ENCODE peak calls at places on chromosomes 1 and 21, in nine cellular contexts. K is HCT116, V is upper lobe of left lung, Z is body of pancreas, J is GM12878, M is gastrocnemius medialis, O is right lobe of liver, T is K562, G is heart left ventricle. P is an unnamed sample.

GRCh38 chr1:165894591-165894990 is 67.2 kb downstream of the UCK2 start:
- ATAC-seq in K (no peak), V (no peak), Z (no peak), J (no peak), M (no peak), O (no peak), T (no peak), G (no peak), P (no peak)

GRCh38 chr1:33045814-33046213 is 9.1 kb upstream of the AK2 start:
- ATAC-seq in K (no peak), V (no peak), Z (no peak), J (no peak), M (no peak), O (peak), T (peak), G (no peak), P (no peak)

GRCh38 chr1:50750021-50750619 is 209.9 kb downstream of the FAF1 start:
- ATAC-seq in K (peak), V (no peak), Z (no peak), J (peak), M (no peak), O (no peak), T (peak), G (no peak), P (no peak)

GRCh38 chr1:8429549-8430105 is 111.7 kb downstream of the SLC45A1 start:
- ATAC-seq in K (no peak), V (no peak), Z (no peak), J (no peak), M (no peak), O (no peak), T (no peak), G (no peak), P (no peak)

GRCh38 chr21:17371470-17371869 is 141.4 kb upstream of the CXADR start:
- ATAC-seq in K (no peak), V (no peak), Z (no peak), J (no peak), M (no peak), O (no peak), T (no peak), G (no peak), P (no peak)

GRCh38 chr1:25616080-25616931 is at the start of gene MAN1C1:
- ATAC-seq in K (peak), V (peak), Z (peak), J (peak), M (peak), O (peak), T (peak), G (peak), P (peak)

GRCh38 chr1:150051089-150051373 is 16.5 kb upstream of the VPS45 start:
- ATAC-seq in K (no peak), V (no peak), Z (no peak), J (no peak), M (no peak), O (peak), T (no peak), G (no peak), P (no peak)

GRCh38 chr1:119141020-119141424 is 569 bp upstream of the WARS2 start:
- ATAC-seq in K (peak), V (no peak), Z (no peak), J (peak), M (no peak), O (no peak), T (peak), G (no peak), P (no peak)

GRCh38 chr1:181778630-181779285 is 282.8 kb downstream of the ZNF648 start:
- ATAC-seq in K (no peak), V (peak), Z (peak), J (no peak), M (no peak), O (no peak), T (no peak), G (no peak), P (no peak)

GRCh38 chr1:87826639-87827345 is 498.1 kb downstream of the LMO4 start:
- ATAC-seq in K (no peak), V (peak), Z (peak), J (peak), M (peak), O (peak), T (peak), G (peak), P (peak)

DNA sequence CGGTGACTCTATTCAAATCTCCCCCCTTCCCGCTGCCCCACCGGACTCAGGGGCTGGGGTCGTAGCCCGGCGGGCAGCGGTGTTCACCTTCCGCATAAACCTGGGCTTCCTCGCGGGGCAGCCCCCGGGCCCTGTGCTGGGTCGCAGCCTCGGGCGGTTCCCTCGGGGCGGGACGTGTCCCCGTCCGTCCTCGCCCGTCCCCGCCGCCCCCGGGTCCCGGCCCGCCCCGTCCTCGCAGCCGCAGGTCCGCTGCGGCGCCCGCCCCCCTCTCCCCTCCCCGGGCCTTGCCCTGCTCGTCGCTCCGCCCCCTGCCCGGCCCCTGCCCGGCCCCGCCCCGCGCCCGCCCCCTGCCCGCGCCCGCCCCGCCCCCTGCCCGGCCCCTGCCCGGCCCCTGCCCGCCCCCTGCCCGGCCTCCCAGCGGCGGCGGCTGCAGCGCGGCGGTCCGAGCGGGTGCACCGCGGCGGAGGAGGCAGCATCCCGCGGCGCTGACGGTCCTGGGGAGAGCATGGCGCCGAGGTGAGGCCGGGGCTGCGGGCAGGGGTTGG is at the start of gene COL18A1:
- ATAC-seq in K (peak), V (no peak), Z (peak), J (no peak), M (peak), O (peak), T (peak), G (peak), P (peak)
- TF ChIP-seq POLR2A in K (no peak), V (no peak), Z (peak), J (no peak), M (no peak), O (no peak), T (no peak), G (no peak), P (no peak)

DNA sequence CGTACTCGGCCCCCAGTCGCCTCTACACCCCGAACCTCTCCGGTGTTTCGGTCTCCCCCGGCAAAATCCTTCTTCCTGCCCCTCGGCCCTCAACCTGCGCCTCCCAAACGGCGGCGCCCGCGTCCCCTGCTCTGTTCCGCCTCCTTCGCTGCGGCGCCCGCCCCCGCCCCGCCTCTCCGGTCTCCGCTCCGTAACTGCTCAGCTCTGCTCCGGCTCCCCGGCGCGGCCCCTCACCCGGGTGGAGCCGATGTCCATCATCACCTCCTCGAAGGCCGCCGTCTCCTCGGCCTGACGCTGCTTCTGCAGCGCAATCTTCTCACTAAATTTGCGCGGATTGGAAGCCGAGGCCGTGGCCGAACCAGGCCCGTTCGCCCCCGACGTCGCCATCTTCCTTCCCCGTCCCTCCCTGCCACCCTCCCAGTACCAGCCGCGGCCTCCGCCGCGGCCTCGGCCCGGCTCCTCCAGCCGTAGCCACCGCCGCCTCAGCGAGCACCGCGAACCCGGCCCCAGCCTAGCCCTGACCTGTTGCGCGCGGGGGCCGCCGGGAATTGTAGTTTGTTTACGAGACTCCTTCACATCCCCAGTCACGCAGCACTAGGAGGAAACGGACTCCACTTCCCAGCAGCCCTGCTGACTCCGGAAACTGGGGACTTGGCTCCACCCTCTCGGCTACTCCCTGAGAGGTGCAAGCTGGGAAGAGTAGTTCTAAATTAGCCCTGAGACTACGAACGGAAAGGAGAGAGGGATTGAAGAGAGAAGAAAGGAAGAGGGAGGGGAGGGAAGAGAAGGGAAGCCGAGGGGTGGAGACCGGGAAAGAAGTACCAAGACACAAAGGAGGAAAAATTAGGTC is at the start of gene CRTC2:
- ATAC-seq in K (peak), V (peak), Z (peak), J (peak), M (peak), O (peak), T (peak), G (peak), P (peak)
- TF ChIP-seq POLR2A in K (no peak), V (peak), Z (peak), J (peak), M (peak), O (peak), T (peak), G (no peak), P (peak)

DNA sequence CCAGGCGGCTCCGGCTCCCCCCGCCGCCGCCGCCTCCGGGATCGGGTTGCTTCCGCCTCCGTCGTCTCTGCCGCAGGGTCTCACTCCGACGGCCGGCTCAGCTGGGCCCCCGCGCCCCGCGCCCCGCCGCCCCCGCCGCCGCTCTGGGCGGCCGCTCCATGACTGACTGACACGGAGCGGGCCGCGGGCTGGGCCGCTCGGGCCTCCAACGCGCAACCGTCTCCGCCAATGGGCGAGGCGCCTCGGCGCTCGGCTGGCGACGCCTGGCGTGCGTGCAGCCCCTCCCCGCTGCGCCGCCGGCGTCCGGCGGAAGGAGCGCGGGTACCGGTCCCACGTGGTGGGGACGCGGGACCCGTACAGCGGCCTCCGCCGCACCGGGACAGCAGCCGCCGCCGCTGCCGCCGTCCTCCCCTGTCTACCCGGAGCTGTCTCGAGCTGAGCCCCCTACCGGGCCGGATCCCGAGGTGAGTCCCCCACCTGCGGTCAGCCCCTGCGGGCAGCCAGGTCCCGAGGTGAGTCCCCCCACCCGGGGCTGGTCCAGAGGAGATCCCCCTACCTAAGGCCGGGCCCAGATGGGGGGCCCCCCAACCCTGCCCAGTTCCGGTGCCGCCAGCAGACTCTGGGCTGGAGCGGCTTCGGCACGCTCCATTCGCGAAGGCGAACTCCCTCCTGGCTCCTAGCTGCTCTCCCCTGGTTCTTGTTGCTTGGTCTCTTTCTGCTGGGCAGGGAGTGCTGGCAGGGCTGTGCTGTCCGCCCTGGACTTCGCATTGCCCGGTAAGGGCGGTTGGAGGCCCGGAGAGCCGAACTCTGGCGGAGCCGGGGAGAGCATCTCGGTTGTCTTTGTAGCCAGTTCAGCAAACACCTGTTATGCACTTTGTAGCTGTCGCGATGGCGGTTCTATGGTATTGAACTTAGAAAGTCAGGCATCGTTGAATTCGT is at the start of the genes TAF5L and URB2:
- ATAC-seq in K (peak), V (peak), Z (peak), J (peak), M (peak), O (peak), T (peak), G (peak), P (peak)
- TF ChIP-seq POLR2A in K (no peak), V (peak), Z (peak), J (peak), M (peak), O (peak), T (peak), G (no peak), P (peak)

DNA sequence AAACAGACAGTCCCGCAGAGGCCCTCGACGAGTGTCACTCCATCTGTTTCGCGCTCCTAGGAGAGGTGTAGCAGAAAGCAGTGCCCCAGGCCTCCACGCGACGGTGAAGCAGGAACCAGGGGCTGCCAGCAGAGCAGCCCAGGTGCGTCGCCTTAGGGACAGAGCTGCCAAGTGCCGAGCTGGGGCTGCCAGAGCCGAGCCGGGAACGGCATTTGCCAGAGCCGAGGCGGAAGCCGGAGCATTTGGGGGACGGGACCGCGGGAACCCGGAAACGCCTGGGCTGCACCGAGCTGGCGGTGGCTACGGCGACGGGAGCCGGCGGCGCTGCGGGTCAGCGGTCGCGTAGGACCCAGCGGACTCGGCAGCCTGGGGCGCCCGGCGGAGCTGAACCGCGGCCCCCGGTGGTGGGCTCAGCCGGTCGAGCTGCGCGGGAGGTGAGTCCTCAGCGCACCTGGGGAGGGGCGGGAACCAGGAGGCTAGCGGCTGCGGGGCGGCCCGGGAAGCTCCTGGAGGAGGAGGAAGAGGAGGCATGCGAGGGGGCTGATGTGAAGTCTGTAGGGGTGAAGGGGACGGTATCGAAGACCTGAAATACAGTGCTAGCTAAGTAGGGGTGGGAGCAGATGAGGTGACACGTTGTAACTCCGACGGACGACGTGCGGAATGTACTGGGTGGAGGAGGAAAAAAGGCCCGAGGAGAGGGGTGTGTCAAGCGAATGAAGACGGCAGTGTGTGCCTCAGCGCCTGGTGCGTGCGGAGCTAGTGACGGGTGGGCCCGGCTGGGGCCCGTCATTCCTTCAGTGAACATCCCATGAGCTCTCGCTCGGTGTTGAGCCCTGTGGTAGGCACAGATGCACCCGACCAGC is at the start of gene SLC35A3:
- ATAC-seq in K (peak), V (peak), Z (peak), J (peak), M (peak), O (peak), T (peak), G (peak), P (peak)
- TF ChIP-seq POLR2A in K (peak), V (no peak), Z (peak), J (peak), M (peak), O (peak), T (peak), G (no peak), P (peak)

DNA sequence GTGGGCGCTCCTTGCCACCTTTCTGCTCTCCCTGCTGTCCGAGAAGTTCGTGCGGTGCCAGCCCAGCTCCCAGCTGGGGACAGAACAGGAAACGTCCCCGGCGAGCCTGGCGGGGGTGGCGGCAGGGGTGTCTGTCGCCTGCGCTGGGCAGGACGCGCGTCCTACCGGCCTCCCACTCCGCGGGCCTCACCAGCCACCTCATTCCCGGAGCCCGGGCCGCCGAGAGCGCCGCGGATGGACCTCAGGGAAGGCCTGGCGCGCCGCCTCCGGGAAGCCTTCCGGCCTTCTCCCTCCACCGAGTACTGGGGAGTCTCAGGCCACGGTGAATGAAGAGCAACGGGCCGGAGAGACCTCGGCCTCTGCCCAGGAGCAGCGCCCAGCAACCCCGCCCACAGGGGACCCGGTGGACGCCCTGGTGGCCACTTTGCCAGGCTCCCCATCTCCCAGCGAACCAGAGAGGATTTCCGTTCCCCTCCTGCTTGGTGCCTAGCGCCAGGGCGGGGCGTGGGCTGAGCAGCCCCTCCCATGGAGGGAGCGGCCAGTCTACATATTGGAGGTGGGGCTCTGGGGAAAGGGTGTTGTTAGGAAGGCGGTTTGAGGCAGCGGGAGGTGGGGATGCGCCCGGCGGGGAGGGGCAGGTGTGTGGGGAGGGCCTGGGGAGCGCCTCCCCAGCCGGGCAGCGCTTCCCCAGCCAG is 9.5 kb upstream of the TNFRSF14 start:
- ATAC-seq in K (peak), V (peak), Z (peak), J (peak), M (peak), O (peak), T (peak), G (peak), P (peak)
- TF ChIP-seq POLR2A in K (no peak), V (peak), Z (peak), J (peak), M (peak), O (peak), T (peak), G (no peak), P (no peak)

DNA sequence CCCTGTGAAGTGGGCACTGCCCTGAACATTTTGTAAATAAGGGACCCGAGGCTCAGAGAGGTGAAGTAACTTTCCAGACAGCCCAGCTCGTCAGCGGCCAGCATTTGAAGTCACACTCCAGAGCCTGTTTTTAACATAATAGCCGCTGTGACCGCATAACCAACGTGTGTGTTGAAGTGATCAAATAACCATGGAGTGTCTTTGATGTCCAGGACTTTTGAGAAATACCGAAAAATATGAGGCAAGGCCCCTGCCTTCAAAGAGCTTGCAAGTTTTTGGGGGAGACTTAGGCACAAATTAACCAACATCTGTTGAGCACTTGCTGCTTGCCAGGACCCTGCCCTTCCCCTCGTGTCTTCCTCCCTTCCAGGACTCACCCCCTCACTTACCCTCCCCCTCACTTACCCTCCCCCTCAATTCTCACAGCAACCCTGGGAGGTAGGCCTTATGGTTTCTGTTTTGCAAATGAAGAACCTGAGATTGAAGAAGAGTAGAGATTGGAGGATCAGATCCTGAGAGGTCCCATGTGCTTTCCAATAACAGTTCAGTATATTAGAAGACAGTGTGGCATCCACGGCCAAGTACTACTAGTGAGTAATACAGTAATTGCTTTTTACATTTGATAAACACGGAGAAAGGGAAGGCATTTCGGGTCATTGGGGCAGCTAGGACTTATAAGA is 1.3 kb upstream of the SLC16A1 start:
- ATAC-seq in K (peak), V (no peak), Z (no peak), J (peak), M (peak), O (no peak), T (peak), G (peak), P (peak)
- TF ChIP-seq POLR2A in K (no peak), V (no peak), Z (no peak), J (no peak), M (no peak), O (no peak), T (no peak), G (no peak), P (no peak)